ENCODE peak calls at places on chromosomes 7 and 10, in eight cellular contexts. M, Z, G, P, A, E, V and K are unnamed samples.

GRCh38 chr7:96361116-96361857 is 39.4 kb upstream of the SLC25A13 start:
- DNase-seq in M (no peak), Z (no peak), G (no peak), P (no peak), A (no peak), E (no peak), V (no peak), K (no peak)

GRCh38 chr10:110504111-110504735 is 6.5 kb downstream of the DUSP5 start:
- DNase-seq in M (no peak), Z (peak), G (peak), P (peak), A (no peak), E (no peak), V (no peak), K (peak)

GRCh38 chr7:23373151-23374004 is 74.2 kb downstream of the MALSU1 start:
- DNase-seq in M (no peak), Z (peak), G (no peak), P (no peak), A (no peak), E (peak), V (no peak), K (peak)

GRCh38 chr10:58177362-58177947 is 90.2 kb downstream of the IPMK start:
- DNase-seq in M (no peak), Z (peak), G (no peak), P (no peak), A (no peak), E (no peak), V (no peak), K (peak)

GRCh38 chr7:138608292-138608691 is 92.9 kb downstream of the SVOPL start:
- DNase-seq in M (no peak), Z (peak), G (no peak), P (peak), A (no peak), E (no peak), V (no peak), K (no peak)

GRCh38 chr10:66405566-66405965 is 520.3 kb upstream of the LRRTM3 start:
- DNase-seq in M (no peak), Z (no peak), G (no peak), P (no peak), A (no peak), E (no peak), V (no peak), K (no peak)

GRCh38 chr7:4208086-4208485 is 474.0 kb upstream of the FOXK1 start:
- DNase-seq in M (no peak), Z (no peak), G (no peak), P (no peak), A (no peak), E (no peak), V (no peak), K (no peak)

GRCh38 chr10:5958077-5958476 is 19.3 kb downstream of the IL15RA start:
- DNase-seq in M (no peak), Z (peak), G (no peak), P (no peak), A (no peak), E (no peak), V (no peak), K (no peak)

GRCh38 chr10:20776384-20776783 is 120.7 kb downstream of the NEBL start:
- DNase-seq in M (no peak), Z (no peak), G (no peak), P (no peak), A (no peak), E (no peak), V (no peak), K (no peak)

GRCh38 chr7:112487457-112487856 is 6.7 kb downstream of the LSMEM1 start:
- DNase-seq in M (no peak), Z (no peak), G (no peak), P (no peak), A (no peak), E (no peak), V (no peak), K (no peak)

GRCh38 chr10:3154661-3155060 is 17.9 kb downstream of the PITRM1 start:
- DNase-seq in M (no peak), Z (no peak), G (no peak), P (no peak), A (no peak), E (no peak), V (no peak), K (no peak)

GRCh38 chr7:20260219-20260618 is 43.0 kb upstream of the MACC1 start:
- DNase-seq in M (no peak), Z (peak), G (no peak), P (no peak), A (no peak), E (no peak), V (no peak), K (no peak)

GRCh38 chr7:41559426-41559825 is 143.5 kb downstream of the INHBA start:
- DNase-seq in M (no peak), Z (peak), G (no peak), P (no peak), A (peak), E (no peak), V (no peak), K (no peak)

GRCh38 chr10:118920206-118920605 is 109.3 kb upstream of the NANOS1 start:
- DNase-seq in M (no peak), Z (no peak), G (no peak), P (no peak), A (no peak), E (no peak), V (no peak), K (no peak)

GRCh38 chr10:106857213-106857612 is 307.3 kb downstream of the SORCS1 start:
- DNase-seq in M (no peak), Z (no peak), G (no peak), P (no peak), A (no peak), E (no peak), V (no peak), K (no peak)

GRCh38 chr7:64639267-64640001 is 26.5 kb upstream of the ZNF107 start:
- DNase-seq in M (no peak), Z (no peak), G (no peak), P (no peak), A (no peak), E (no peak), V (no peak), K (no peak)

GRCh38 chr7:144656960-144657359 is 178.9 kb downstream of the TPK1 start:
- DNase-seq in M (no peak), Z (no peak), G (no peak), P (no peak), A (no peak), E (no peak), V (no peak), K (no peak)

GRCh38 chr10:103849880-103850571 is 5.3 kb downstream of the SH3PXD2A start:
- DNase-seq in M (peak), Z (peak), G (no peak), P (peak), A (no peak), E (no peak), V (no peak), K (no peak)

GRCh38 chr10:132893090-132893489 is 49.3 kb downstream of the CFAP46 start:
- DNase-seq in M (no peak), Z (peak), G (no peak), P (no peak), A (no peak), E (peak), V (no peak), K (no peak)

GRCh38 chr10:61452655-61453641 is at the start of gene TMEM26:
- DNase-seq in M (no peak), Z (peak), G (no peak), P (no peak), A (no peak), E (peak), V (peak), K (no peak)

GRCh38 chr7:26102176-26102575 is 49.8 kb upstream of the NFE2L3 start:
- DNase-seq in M (no peak), Z (no peak), G (no peak), P (no peak), A (no peak), E (no peak), V (no peak), K (no peak)

GRCh38 chr7:46939558-46939957 is 642.4 kb downstream of the TNS3 start:
- DNase-seq in M (no peak), Z (no peak), G (no peak), P (no peak), A (no peak), E (no peak), V (no peak), K (no peak)

GRCh38 chr10:87734987-87735827 is 75.5 kb downstream of the PAPSS2 start:
- DNase-seq in M (peak), Z (peak), G (no peak), P (peak), A (peak), E (peak), V (peak), K (peak)

GRCh38 chr7:55538538-55538937 is 33.8 kb downstream of the VOPP1 start:
- DNase-seq in M (peak), Z (peak), G (no peak), P (peak), A (no peak), E (no peak), V (no peak), K (no peak)

GRCh38 chr7:122748195-122748594 is 45.5 kb upstream of the RNF148 start:
- DNase-seq in M (no peak), Z (no peak), G (no peak), P (no peak), A (no peak), E (no peak), V (no peak), K (no peak)

GRCh38 chr10:117534321-117535044 is 8.1 kb upstream of the EMX2 start:
- DNase-seq in M (no peak), Z (no peak), G (no peak), P (no peak), A (no peak), E (no peak), V (no peak), K (peak)

GRCh38 chr10:73888514-73888913 is 14.2 kb upstream of the CAMK2G start:
- DNase-seq in M (no peak), Z (no peak), G (no peak), P (no peak), A (peak), E (no peak), V (no peak), K (no peak)

GRCh38 chr10:31952066-31952465 is 23.4 kb upstream of the ARHGAP12 start:
- DNase-seq in M (no peak), Z (peak), G (no peak), P (no peak), A (no peak), E (no peak), V (no peak), K (no peak)

GRCh38 chr10:23534328-23534727 is 95.5 kb downstream of the OTUD1 start:
- DNase-seq in M (no peak), Z (no peak), G (no peak), P (no peak), A (no peak), E (no peak), V (no peak), K (no peak)

GRCh38 chr7:155231241-155231800 is 66.4 kb upstream of the INSIG1 start:
- DNase-seq in M (no peak), Z (no peak), G (no peak), P (no peak), A (no peak), E (no peak), V (no peak), K (no peak)

GRCh38 chr10:95071107-95071660 is 1.9 kb upstream of the CYP2C8 start:
- DNase-seq in M (no peak), Z (no peak), G (no peak), P (no peak), A (peak), E (no peak), V (no peak), K (no peak)

GRCh38 chr10:43351301-43351700 is 20.1 kb upstream of the FXYD4 start:
- DNase-seq in M (no peak), Z (no peak), G (no peak), P (no peak), A (no peak), E (no peak), V (no peak), K (no peak)

GRCh38 chr7:107754642-107755041 is 10.7 kb downstream of the CBLL1 start:
- DNase-seq in M (no peak), Z (no peak), G (no peak), P (no peak), A (no peak), E (no peak), V (no peak), K (no peak)
- TF ChIP-seq CTCF in M (no peak), Z (peak), G (no peak), P (peak), A (no peak), E (no peak), V (peak), K (no peak)

DNA sequence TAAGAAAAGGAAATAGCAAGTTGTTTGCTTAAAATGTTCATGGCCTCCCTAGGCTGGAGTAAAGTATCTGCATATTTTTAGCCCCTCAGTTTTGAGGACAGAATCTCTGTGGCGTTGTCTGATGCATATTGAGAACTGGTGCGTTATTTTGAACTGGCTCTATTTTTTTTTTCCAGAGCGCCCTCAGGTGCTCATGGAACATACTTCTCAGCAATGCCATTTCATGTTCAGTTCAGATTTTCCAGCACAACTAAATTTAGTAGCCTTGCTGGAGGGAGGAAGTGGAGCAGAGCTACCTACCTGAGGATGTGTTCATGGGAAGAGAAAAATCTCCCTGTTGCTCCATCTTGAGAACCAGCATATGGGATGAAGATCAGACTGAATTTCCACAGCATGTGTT is 870.5 kb downstream of the LRMDA start:
- DNase-seq in M (no peak), Z (no peak), G (no peak), P (no peak), A (no peak), E (no peak), V (no peak), K (no peak)
- TF ChIP-seq CTCF in M (no peak), Z (no peak), G (no peak), P (peak), A (no peak), E (no peak), V (no peak), K (no peak)

GRCh38 chr10:11707936-11708335 is 34.2 kb upstream of the ECHDC3 start:
- DNase-seq in M (no peak), Z (no peak), G (no peak), P (no peak), A (no peak), E (no peak), V (no peak), K (no peak)

GRCh38 chr10:11702264-11702663 is 39.9 kb upstream of the ECHDC3 start:
- DNase-seq in M (no peak), Z (no peak), G (no peak), P (no peak), A (no peak), E (no peak), V (no peak), K (no peak)

GRCh38 chr10:11705687-11706086 is 36.5 kb upstream of the ECHDC3 start:
- DNase-seq in M (no peak), Z (no peak), G (no peak), P (no peak), A (no peak), E (no peak), V (no peak), K (no peak)

GRCh38 chr10:11704087-11704486 is 38.1 kb upstream of the ECHDC3 start:
- DNase-seq in M (no peak), Z (no peak), G (no peak), P (no peak), A (no peak), E (no peak), V (no peak), K (no peak)

GRCh38 chr10:11706911-11707567 is 35.1 kb upstream of the ECHDC3 start:
- DNase-seq in M (no peak), Z (no peak), G (no peak), P (no peak), A (no peak), E (no peak), V (no peak), K (no peak)
- TF ChIP-seq CTCF in M (no peak), Z (no peak), G (no peak), P (peak), A (no peak), E (no peak), V (peak), K (no peak)

GRCh38 chr7:50782376-50783208 is at the start of gene GRB10:
- DNase-seq in M (no peak), Z (no peak), G (no peak), P (no peak), A (peak), E (peak), V (peak), K (no peak)
- TF ChIP-seq CTCF in M (no peak), Z (peak), G (peak), P (peak), A (peak), E (no peak), V (no peak), K (no peak)

GRCh38 chr10:114708717-114709352 is 50.8 kb upstream of the ABLIM1 start:
- DNase-seq in M (peak), Z (peak), G (no peak), P (peak), A (no peak), E (no peak), V (no peak), K (no peak)
- TF ChIP-seq CTCF in M (no peak), Z (no peak), G (no peak), P (no peak), A (no peak), E (no peak), V (no peak), K (no peak)